ENCODE peak calls at places on chromosomes 6 and 20, in ten cellular contexts. Q is body of pancreas, I is heart left ventricle, E is breast epithelium, T is uterus, J is tibial nerve, K is thyroid gland, X is ovary, F is IMR-90, R is adrenal gland. Y is an unnamed sample. For H3K36me3, the result is how much of the 10 kb centered on the place peaks cover.

GRCh38 chr20:41275181-41275793 is 42.2 kb downstream of the ZHX3 start:
- DNase-seq in Q (peak), I (no peak), E (no peak), T (no peak), J (no peak), K (no peak), X (no peak), F (peak), R (peak), Y (no peak)

GRCh38 chr6:154773610-154774089 is 40.4 kb downstream of the SCAF8 start:
- DNase-seq in Q (no peak), I (no peak), E (no peak), T (no peak), J (no peak), K (no peak), X (no peak), F (no peak), R (no peak), Y (no peak)

GRCh38 chr6:110875548-110876169 is 1.1 kb downstream of the AMD1 start:
- DNase-seq in Q (peak), I (peak), E (no peak), T (peak), J (no peak), K (peak), X (peak), F (no peak), R (no peak), Y (peak)

GRCh38 chr6:31336872-31337496 is 20.0 kb downstream of the HLA-B start:
- DNase-seq in Q (no peak), I (no peak), E (no peak), T (no peak), J (no peak), K (no peak), X (no peak), F (no peak), R (no peak), Y (no peak)

GRCh38 chr6:27495386-27496135 is 22.7 kb upstream of the ZNF184 start:
- DNase-seq in Q (peak), I (peak), E (no peak), T (peak), J (peak), K (peak), X (peak), F (peak), R (peak), Y (no peak)

GRCh38 chr6:118808794-118809668 is 84.9 kb upstream of the ASF1A start:
- DNase-seq in Q (peak), I (no peak), E (no peak), T (no peak), J (no peak), K (no peak), X (no peak), F (no peak), R (no peak), Y (no peak)

GRCh38 chr6:46549155-46549554 is 57.9 kb upstream of the RCAN2 start:
- DNase-seq in Q (no peak), I (no peak), E (no peak), T (no peak), J (no peak), K (no peak), X (no peak), F (no peak), R (no peak), Y (no peak)

GRCh38 chr6:124324237-124324636 is 520.6 kb downstream of the NKAIN2 start:
- DNase-seq in Q (no peak), I (no peak), E (no peak), T (no peak), J (no peak), K (no peak), X (no peak), F (no peak), R (no peak), Y (no peak)

GRCh38 chr6:100446115-100446921 is 18.4 kb downstream of the SIM1 start:
- DNase-seq in Q (no peak), I (no peak), E (no peak), T (no peak), J (no peak), K (no peak), X (no peak), F (no peak), R (no peak), Y (no peak)

GRCh38 chr6:30612687-30613248 is 4.3 kb downstream of the PPP1R10 start:
- DNase-seq in Q (no peak), I (no peak), E (no peak), T (no peak), J (no peak), K (peak), X (no peak), F (peak), R (no peak), Y (no peak)

GRCh38 chr6:106620931-106621672 is 8.2 kb downstream of the RTN4IP1 start:
- DNase-seq in Q (no peak), I (no peak), E (no peak), T (no peak), J (no peak), K (no peak), X (no peak), F (peak), R (no peak), Y (no peak)

GRCh38 chr6:95404777-95405176 is 172.6 kb upstream of the MANEA start:
- DNase-seq in Q (no peak), I (no peak), E (no peak), T (no peak), J (no peak), K (no peak), X (no peak), F (no peak), R (no peak), Y (no peak)

GRCh38 chr6:168225471-168225901 is 94.1 kb downstream of the DACT2 start:
- DNase-seq in Q (no peak), I (no peak), E (no peak), T (peak), J (no peak), K (no peak), X (no peak), F (no peak), R (no peak), Y (no peak)

GRCh38 chr6:156419594-156419993 is 357.6 kb upstream of the ARID1B start:
- DNase-seq in Q (no peak), I (no peak), E (no peak), T (no peak), J (no peak), K (no peak), X (no peak), F (no peak), R (no peak), Y (no peak)

GRCh38 chr20:58510921-58511320 is 4.3 kb downstream of the APCDD1L start:
- DNase-seq in Q (no peak), I (no peak), E (no peak), T (no peak), J (no peak), K (no peak), X (no peak), F (no peak), R (no peak), Y (no peak)

GRCh38 chr6:154197176-154197850 is 158.3 kb downstream of the OPRM1 start:
- DNase-seq in Q (no peak), I (no peak), E (no peak), T (no peak), J (no peak), K (no peak), X (no peak), F (peak), R (no peak), Y (no peak)

GRCh38 chr20:35601021-35601973 is 14.3 kb upstream of the SPAG4 start:
- DNase-seq in Q (peak), I (peak), E (peak), T (peak), J (no peak), K (peak), X (peak), F (peak), R (peak), Y (peak)

GRCh38 chr6:104613416-104614001 is 246.2 kb downstream of the HACE1 start:
- DNase-seq in Q (no peak), I (no peak), E (no peak), T (no peak), J (no peak), K (peak), X (no peak), F (no peak), R (no peak), Y (no peak)

GRCh38 chr6:149089508-149089907 is 228.0 kb upstream of the TAB2 start:
- DNase-seq in Q (no peak), I (no peak), E (no peak), T (no peak), J (no peak), K (no peak), X (no peak), F (no peak), R (no peak), Y (no peak)

GRCh38 chr6:132763269-132763668 is 5.6 kb upstream of the VNN2 start:
- DNase-seq in Q (no peak), I (peak), E (no peak), T (no peak), J (no peak), K (peak), X (no peak), F (no peak), R (peak), Y (no peak)

GRCh38 chr6:81476881-81477280 is 275.6 kb downstream of the TENT5A start:
- DNase-seq in Q (no peak), I (no peak), E (no peak), T (no peak), J (no peak), K (no peak), X (no peak), F (peak), R (no peak), Y (no peak)

GRCh38 chr6:121645100-121645745 is 209.8 kb downstream of the GJA1 start:
- DNase-seq in Q (no peak), I (no peak), E (no peak), T (no peak), J (no peak), K (no peak), X (no peak), F (peak), R (no peak), Y (no peak)

GRCh38 chr6:112539355-112539754 is 192.2 kb downstream of the RFPL4B start:
- DNase-seq in Q (no peak), I (no peak), E (no peak), T (no peak), J (no peak), K (no peak), X (no peak), F (no peak), R (no peak), Y (no peak)

GRCh38 chr6:131510094-131510493 is 62.9 kb upstream of the ARG1 start:
- DNase-seq in Q (no peak), I (no peak), E (no peak), T (no peak), J (no peak), K (no peak), X (no peak), F (no peak), R (no peak), Y (no peak)

GRCh38 chr20:54690323-54690722 is 214.9 kb downstream of the DOK5 start:
- DNase-seq in Q (no peak), I (no peak), E (no peak), T (no peak), J (no peak), K (no peak), X (no peak), F (no peak), R (no peak), Y (no peak)

GRCh38 chr6:47235964-47236760 is 73.5 kb downstream of the TNFRSF21 start:
- DNase-seq in Q (peak), I (peak), E (no peak), T (no peak), J (no peak), K (no peak), X (no peak), F (no peak), R (no peak), Y (peak)

GRCh38 chr20:62938105-62938888 is at the start of gene GID8:
- DNase-seq in Q (peak), I (peak), E (no peak), T (no peak), J (no peak), K (peak), X (peak), F (peak), R (peak), Y (peak)

GRCh38 chr6:111885373-111886027 is 12.2 kb upstream of the FYN start:
- DNase-seq in Q (no peak), I (no peak), E (no peak), T (no peak), J (no peak), K (no peak), X (no peak), F (no peak), R (no peak), Y (no peak)

GRCh38 chr6:19382676-19383075 is 454.5 kb upstream of the ID4 start:
- DNase-seq in Q (peak), I (no peak), E (no peak), T (no peak), J (no peak), K (peak), X (no peak), F (no peak), R (no peak), Y (peak)

GRCh38 chr6:127897437-127897836 is 3.4 kb downstream of the THEMIS start:
- DNase-seq in Q (no peak), I (no peak), E (no peak), T (no peak), J (no peak), K (no peak), X (no peak), F (no peak), R (no peak), Y (no peak)

GRCh38 chr6:146892613-146893401 is 294.0 kb downstream of the ADGB start:
- DNase-seq in Q (peak), I (no peak), E (no peak), T (no peak), J (no peak), K (no peak), X (no peak), F (peak), R (no peak), Y (no peak)

GRCh38 chr20:19322061-19322985 is 109.9 kb downstream of the SLC24A3 start:
- DNase-seq in Q (no peak), I (no peak), E (no peak), T (no peak), J (no peak), K (no peak), X (no peak), F (no peak), R (no peak), Y (no peak)

GRCh38 chr6:157110620-157111019 is 212.7 kb downstream of the TMEM242 start:
- DNase-seq in Q (no peak), I (no peak), E (no peak), T (no peak), J (no peak), K (no peak), X (no peak), F (peak), R (no peak), Y (no peak)

GRCh38 chr6:22888147-22888831 is 318.9 kb downstream of the HDGFL1 start:
- DNase-seq in Q (no peak), I (no peak), E (no peak), T (no peak), J (no peak), K (no peak), X (no peak), F (no peak), R (no peak), Y (no peak)

DNA sequence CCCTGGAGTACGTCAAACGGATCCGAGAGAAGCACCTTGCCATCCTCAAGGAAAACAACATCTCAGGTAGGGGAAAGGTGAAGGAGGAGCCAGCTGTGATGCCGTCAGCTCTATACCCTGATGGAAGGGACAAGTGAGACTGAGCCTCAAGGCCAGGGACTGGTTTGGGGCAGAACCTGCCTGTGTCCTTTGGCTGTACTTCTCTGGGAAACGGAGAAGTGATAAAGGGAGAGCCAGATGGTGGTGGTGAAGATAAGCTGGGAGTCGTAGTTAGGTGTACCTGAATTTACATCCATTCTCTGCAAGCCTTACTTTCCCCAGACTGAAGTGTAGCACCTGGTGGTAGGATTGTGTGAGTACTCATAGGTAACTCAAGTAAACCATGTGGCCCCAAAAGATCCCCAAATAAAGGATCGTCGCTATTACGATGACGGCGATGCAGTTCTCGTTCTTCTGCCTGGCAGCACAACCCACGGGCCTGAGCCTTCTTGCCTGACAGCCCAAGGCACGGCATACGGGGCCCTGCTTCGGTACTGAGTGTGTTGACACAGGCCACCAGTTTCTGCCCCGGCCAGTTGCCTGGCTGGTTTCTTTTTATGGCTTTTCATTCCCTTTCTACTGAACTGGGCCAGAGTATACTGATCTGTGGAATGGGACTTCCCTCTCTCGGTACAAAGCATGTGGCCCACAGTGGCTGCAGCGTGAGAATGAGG is 10.6 kb downstream of the PCIF1 start:
- DNase-seq in Q (peak), I (no peak), E (no peak), T (no peak), J (no peak), K (no peak), X (no peak), F (no peak), R (no peak), Y (no peak)
- H3K36me3 ChIP-seq in Q (under half), I (half or more), E (under half), T (under half), J (under half), K (half or more), X (under half), F (half or more), R (half or more), Y (under half)

GRCh38 chr20:32018269-32019155 is 8.3 kb downstream of the CCM2L start:
- DNase-seq in Q (peak), I (peak), E (peak), T (peak), J (peak), K (peak), X (no peak), F (no peak), R (peak), Y (peak)
- TF ChIP-seq POLR2A in Q (no peak), I (no peak), E (no peak), T (no peak), J (no peak), K (no peak), X (no peak), F (no peak), R (no peak), Y (no peak)

GRCh38 chr6:41645007-41645618 is 6.8 kb downstream of the MDFI start:
- DNase-seq in Q (no peak), I (no peak), E (no peak), T (no peak), J (no peak), K (no peak), X (no peak), F (no peak), R (no peak), Y (no peak)
- H3K36me3 ChIP-seq in Q (under half), I (under half), E (under half), T (under half), J (under half), K (under half), X (under half), F (under half), R (under half), Y (under half)

GRCh38 chr20:20489054-20489453 is 121.2 kb downstream of the INSM1 start:
- DNase-seq in Q (no peak), I (no peak), E (no peak), T (no peak), J (no peak), K (no peak), X (no peak), F (peak), R (no peak), Y (no peak)
- TF ChIP-seq POLR2A in Q (no peak), I (no peak), E (no peak), T (no peak), J (no peak), K (no peak), X (no peak), F (no peak), R (no peak), Y (no peak)

GRCh38 chr6:162713926-162714759 is 13.4 kb downstream of the PRKN start:
- DNase-seq in Q (no peak), I (no peak), E (no peak), T (no peak), J (no peak), K (no peak), X (no peak), F (no peak), R (no peak), Y (no peak)
- H3K36me3 ChIP-seq in Q (under half), I (under half), E (under half), T (under half), J (under half), K (under half), X (under half), F (under half), R (under half), Y (under half)

GRCh38 chr6:3724451-3725144 is 26.9 kb downstream of the PXDC1 start:
- DNase-seq in Q (no peak), I (peak), E (no peak), T (no peak), J (no peak), K (no peak), X (no peak), F (no peak), R (no peak), Y (no peak)
- TF ChIP-seq POLR2A in Q (no peak), I (no peak), E (no peak), T (no peak), J (no peak), K (no peak), X (no peak), F (no peak), R (no peak), Y (no peak)

GRCh38 chr20:38060536-38060935 is 27.0 kb downstream of the RPRD1B start:
- DNase-seq in Q (peak), I (no peak), E (no peak), T (no peak), J (no peak), K (no peak), X (no peak), F (peak), R (no peak), Y (no peak)

GRCh38 chr20:38063911-38064310 is 30.4 kb downstream of the RPRD1B start:
- DNase-seq in Q (no peak), I (no peak), E (no peak), T (no peak), J (no peak), K (no peak), X (no peak), F (no peak), R (no peak), Y (no peak)

GRCh38 chr20:38057351-38057972 is 23.9 kb downstream of the RPRD1B start:
- DNase-seq in Q (peak), I (peak), E (peak), T (peak), J (peak), K (peak), X (peak), F (peak), R (peak), Y (peak)

GRCh38 chr20:38059832-38060231 is 26.3 kb downstream of the RPRD1B start:
- DNase-seq in Q (no peak), I (no peak), E (no peak), T (no peak), J (no peak), K (no peak), X (no peak), F (no peak), R (no peak), Y (peak)

DNA sequence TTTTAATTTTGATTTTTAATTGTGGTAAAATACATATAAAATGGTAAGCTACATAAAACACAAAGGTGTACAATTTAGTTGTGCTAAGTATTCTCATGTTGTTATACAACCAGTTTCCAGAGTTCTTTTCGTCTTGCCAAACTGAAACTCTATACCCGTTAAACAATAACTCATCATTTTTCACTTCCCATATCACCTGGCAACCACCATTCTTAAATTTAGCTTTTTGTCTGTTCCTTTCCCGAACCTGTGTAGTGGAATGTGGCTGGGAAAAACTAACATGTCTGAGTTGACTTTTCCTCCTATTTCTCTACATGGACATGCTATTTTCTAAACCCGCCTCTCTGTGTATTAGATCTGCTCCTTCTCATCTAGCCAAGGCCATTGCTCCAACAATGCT is 27.6 kb downstream of the RPRD1B start:
- DNase-seq in Q (no peak), I (no peak), E (no peak), T (no peak), J (no peak), K (no peak), X (no peak), F (no peak), R (no peak), Y (no peak)
- H3K36me3 ChIP-seq in Q (under half), I (under half), E (under half), T (under half), J (under half), K (half or more), X (under half), F (under half), R (under half), Y (under half)

Y was measured in prostate gland.